ENCODE peak calls at places on chromosomes 3 and 15, in six cellular contexts. C is GM10248, X is mammary epithelial cell, Q is mesothelial cell of epicardium, W is GM23338, O is neural crest cell. Z is an unnamed sample.

GRCh38 chr15:77580991-77581682 is 51.6 kb downstream of the LINGO1 start:
- DNase-seq in O (no peak), C (no peak), W (no peak), X (peak), Q (no peak), Z (no peak)

GRCh38 chr15:96699871-96700401 is 369.4 kb downstream of the NR2F2 start:
- DNase-seq in O (no peak), Q (no peak), W (peak), C (no peak), X (no peak), Z (no peak)

GRCh38 chr3:102530443-102531195 is 95.8 kb downstream of the ZPLD1 start:
- DNase-seq in O (no peak), C (no peak), Q (no peak), X (peak), W (no peak), Z (peak)

GRCh38 chr3:30779686-30780287 is 114.7 kb downstream of the GADL1 start:
- DNase-seq in C (peak), O (no peak), W (peak), Q (no peak), X (peak), Z (peak)

GRCh38 chr3:121869731-121870130 is 24.5 kb upstream of the SLC15A2 start:
- DNase-seq in X (no peak), W (no peak), C (no peak), O (no peak), Q (no peak), Z (no peak)

GRCh38 chr3:80285370-80285769 is 517.6 kb upstream of the ROBO1 start:
- DNase-seq in O (no peak), C (no peak), W (peak), X (peak), Q (no peak), Z (no peak)

GRCh38 chr3:41690766-41691563 is 270.9 kb downstream of the ULK4 start:
- DNase-seq in Q (no peak), X (no peak), O (no peak), W (no peak), C (no peak), Z (no peak)

GRCh38 chr3:154151969-154152368 is 30.8 kb downstream of the ARHGEF26 start:
- DNase-seq in O (no peak), X (peak), W (no peak), Q (no peak), C (no peak), Z (no peak)

GRCh38 chr3:179069762-179070390 is 1.7 kb downstream of the ZMAT3 start:
- DNase-seq in X (peak), W (no peak), O (no peak), C (no peak), Q (no peak), Z (peak)

GRCh38 chr3:105232536-105232935 is 134.2 kb upstream of the ALCAM start:
- DNase-seq in C (no peak), Q (no peak), O (no peak), W (no peak), X (no peak), Z (peak)

GRCh38 chr3:137103739-137104138 is 146.0 kb downstream of the IL20RB start:
- DNase-seq in X (no peak), C (no peak), O (no peak), Q (no peak), W (no peak), Z (no peak)

GRCh38 chr3:105759442-105760078 is 109.3 kb downstream of the CBLB start:
- DNase-seq in W (no peak), X (no peak), C (no peak), Q (no peak), O (no peak), Z (no peak)

GRCh38 chr3:124461838-124462632 is 268.2 kb upstream of the UMPS start:
- DNase-seq in O (no peak), X (no peak), W (no peak), Q (no peak), C (no peak), Z (no peak)

GRCh38 chr15:63203451-63204090 is 14.2 kb downstream of the RAB8B start:
- DNase-seq in O (no peak), Q (no peak), C (no peak), W (no peak), X (no peak), Z (peak)

GRCh38 chr3:125403789-125404188 is 28.7 kb upstream of the ZNF148 start:
- DNase-seq in W (peak), O (no peak), Q (no peak), X (no peak), C (no peak), Z (peak)

GRCh38 chr3:178097576-178097975 is 438.7 kb upstream of the KCNMB2 start:
- DNase-seq in Q (no peak), W (no peak), O (no peak), C (no peak), X (peak), Z (peak)

GRCh38 chr3:98482717-98483482 is 14.6 kb upstream of the OR5K2 start:
- DNase-seq in C (no peak), O (no peak), W (no peak), Q (no peak), X (peak), Z (no peak)

DNA sequence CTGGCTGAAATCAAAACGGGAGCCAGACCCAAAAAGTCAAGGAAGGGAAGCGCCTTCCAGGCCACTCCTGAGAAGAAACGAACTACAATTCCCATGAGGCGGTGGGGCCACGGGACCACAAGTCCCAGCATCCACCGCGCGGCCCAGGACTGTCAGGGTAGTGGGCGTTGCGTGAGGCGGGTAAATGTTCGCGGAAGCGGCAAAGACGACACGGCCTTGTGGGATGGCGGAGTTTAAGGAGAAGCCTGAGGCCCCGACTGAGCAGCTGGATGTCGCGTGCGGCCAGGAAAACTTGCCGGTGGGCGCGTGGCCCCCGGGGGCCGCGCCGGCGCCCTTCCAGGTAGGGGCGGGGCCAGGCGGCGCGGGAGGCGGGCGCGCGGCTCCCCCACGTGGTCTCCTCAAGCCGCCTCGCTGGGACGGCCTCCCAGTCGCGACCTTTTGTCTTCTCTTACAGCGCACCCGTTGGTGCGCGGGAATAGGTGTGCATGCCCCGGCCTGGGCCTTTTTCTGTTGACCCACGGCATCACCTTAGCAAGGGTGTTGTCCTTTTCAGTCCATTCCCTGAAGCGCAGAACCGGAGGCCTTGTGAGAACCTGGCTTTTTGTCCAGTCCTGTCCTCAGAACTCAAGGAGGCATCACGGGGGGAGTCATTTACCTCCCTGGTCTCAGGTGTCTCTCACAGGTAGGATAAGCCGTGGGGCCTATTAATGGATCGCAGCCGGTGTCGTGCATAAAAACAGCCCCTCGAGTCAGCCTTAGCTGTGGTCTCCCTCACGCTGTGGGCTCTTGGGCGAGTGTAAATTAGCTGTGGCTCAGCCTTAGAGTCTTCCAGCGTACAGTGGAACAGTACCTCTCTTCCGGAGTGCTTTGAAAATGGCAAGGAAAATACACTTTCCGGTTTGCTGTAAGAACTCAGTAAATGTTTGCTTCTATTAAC is at the start of gene SETMAR:
- DNase-seq in C (peak), O (peak), X (peak), Q (peak), W (peak), Z (peak)
- TF ChIP-seq CTCF in C (no peak), O (no peak), X (no peak), Q (no peak), W (no peak), Z (no peak)

GRCh38 chr15:47587938-47588817 is 129.1 kb upstream of the SEMA6D start:
- DNase-seq in X (no peak), O (no peak), C (no peak), W (no peak), Q (no peak), Z (no peak)

GRCh38 chr15:47586653-47587224 is 130.6 kb upstream of the SEMA6D start:
- DNase-seq in W (no peak), O (no peak), X (no peak), Q (no peak), C (no peak), Z (no peak)

GRCh38 chr15:47588968-47589367 is 128.3 kb upstream of the SEMA6D start:
- DNase-seq in W (peak), C (no peak), O (no peak), Q (no peak), X (no peak), Z (no peak)
- TF ChIP-seq CTCF in W (peak), C (no peak), O (no peak), Q (no peak), X (no peak), Z (no peak)

GRCh38 chr3:188687389-188687788 is 484.4 kb upstream of the TPRG1 start:
- DNase-seq in O (no peak), X (peak), Q (no peak), C (no peak), W (peak), Z (peak)
- TF ChIP-seq CTCF in O (no peak), X (peak), Q (no peak), C (no peak), W (peak), Z (peak)

DNA sequence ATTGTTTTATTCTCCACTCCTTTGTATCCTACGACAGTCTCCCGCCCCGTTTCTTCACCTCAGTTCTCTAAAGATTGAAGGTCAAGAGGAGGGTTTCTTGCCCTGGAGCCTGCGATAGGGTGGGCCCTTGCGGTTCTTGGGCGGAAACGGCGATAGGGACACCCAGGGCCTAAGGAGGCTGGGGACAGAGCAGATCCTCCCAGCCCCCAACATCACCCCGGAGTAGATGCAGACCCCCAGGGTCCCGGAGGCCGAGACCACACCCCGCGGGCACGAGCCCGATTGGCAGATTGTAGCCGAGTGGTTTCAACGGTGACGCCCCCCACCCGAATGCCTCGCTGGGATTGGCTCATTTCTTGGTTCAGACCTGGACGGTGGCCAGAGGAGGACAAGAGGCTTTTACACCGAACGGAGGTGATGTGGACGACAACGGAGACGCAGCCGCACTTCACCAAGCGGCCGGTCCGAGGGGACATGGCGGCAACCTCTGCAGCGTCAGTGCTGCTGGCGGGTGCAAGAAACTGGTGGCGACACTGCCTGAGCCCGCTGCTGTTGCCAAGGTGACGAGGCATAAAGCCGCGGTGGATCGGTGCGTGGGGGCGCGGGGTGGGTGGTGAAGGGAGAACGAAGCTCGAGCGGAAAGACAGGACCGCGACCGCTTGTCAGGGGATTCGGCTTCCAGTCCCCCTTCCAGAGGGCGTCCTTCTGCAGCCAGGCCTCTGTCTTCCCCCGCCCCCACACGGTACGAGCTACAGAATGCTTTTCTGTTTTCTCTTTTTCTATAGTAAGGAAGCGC is 19.0 kb upstream of the MCF2L2 start:
- DNase-seq in Q (peak), O (peak), X (peak), C (peak), W (peak), Z (peak)
- TF ChIP-seq CTCF in Q (no peak), O (peak), X (peak), C (peak), W (peak), Z (no peak)

DNA sequence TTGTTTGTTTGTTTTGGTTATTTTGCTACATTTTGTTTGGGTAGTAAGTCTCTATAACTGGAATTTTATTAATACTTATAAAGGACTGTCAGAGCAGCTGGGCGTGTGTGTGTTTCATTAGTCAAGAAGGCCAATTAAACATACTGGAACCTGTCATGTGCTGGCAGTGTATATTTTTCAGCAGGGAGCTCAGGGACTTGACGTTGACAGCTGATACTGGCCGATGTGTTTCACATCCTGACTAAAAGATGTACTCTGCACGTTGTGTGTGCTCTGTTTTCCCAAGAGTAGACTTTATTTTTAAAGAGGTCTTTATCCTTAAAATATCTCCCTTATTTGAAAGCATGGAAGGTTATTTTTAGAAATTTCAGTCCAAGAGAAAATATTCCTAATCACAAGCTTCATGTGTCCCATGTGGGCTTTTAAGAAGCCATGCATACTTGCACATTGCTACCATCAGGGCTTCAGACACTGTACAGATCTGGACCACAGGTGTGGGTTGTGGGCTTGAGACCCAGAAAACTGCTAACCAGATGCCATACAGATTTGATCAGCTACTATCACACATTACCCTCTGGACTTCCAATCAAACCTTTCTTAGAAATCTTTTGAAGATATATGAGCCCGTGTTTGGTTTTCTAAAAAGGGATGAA is 135.9 kb downstream of the FEZF2 start:
- DNase-seq in Q (no peak), W (no peak), X (no peak), O (no peak), C (no peak), Z (no peak)
- TF ChIP-seq CTCF in Q (no peak), W (no peak), X (no peak), O (no peak), C (no peak), Z (no peak)

DNA sequence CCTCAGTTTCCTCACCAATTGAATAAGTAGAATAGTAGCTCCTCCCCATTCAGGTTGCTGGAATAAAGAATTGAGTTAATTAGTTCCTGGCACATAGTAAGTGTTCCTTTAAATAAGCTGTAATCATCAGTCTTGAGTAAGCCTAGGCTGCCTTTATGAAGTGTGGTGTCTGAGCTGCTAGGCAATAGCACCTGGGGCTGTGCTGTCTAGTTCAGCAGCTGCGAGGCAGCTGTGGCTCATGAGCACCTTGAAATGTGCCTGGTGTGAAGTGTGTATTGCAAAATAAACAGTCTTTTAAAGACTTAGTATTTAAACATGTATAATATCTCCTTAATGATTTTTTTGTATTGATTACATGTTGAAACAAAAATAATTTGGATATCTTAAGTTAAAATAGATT is 77.6 kb downstream of the TOP2B start:
- DNase-seq in Q (no peak), W (no peak), C (no peak), O (no peak), X (peak), Z (no peak)
- TF ChIP-seq CTCF in Q (no peak), W (no peak), C (no peak), O (peak), X (peak), Z (no peak)

GRCh38 chr3:66831931-66832330 is 166.2 kb upstream of the KBTBD8 start:
- DNase-seq in C (no peak), Q (no peak), O (no peak), X (no peak), W (no peak), Z (no peak)

GRCh38 chr3:66836363-66837152 is 161.5 kb upstream of the KBTBD8 start:
- DNase-seq in C (no peak), O (no peak), X (no peak), Q (no peak), W (peak), Z (no peak)
- TF ChIP-seq CTCF in C (no peak), O (peak), X (no peak), Q (no peak), W (no peak), Z (peak)

GRCh38 chr3:4859788-4860187 is 119.4 kb upstream of the BHLHE40 start:
- DNase-seq in Q (no peak), W (no peak), O (no peak), X (no peak), C (no peak), Z (no peak)
- TF ChIP-seq CTCF in Q (no peak), W (no peak), O (no peak), X (no peak), C (no peak), Z (no peak)